ENCODE peak calls at places on chromosomes 2 and 18, in nine cellular contexts. U is H9; A is EH; C is activated effector memory CD4-positive, alpha-beta T cell treated with Interleukin-2 at 50 U/mL for 16 hours; Q is RPMI7951; Y is GM12864; M is HS-27A; G is activated T-helper 9 cell treated with anti-CD3 and anti-CD28 coated beads, Interleukin-2, amount 50 U/mL, for 16 hours; F is endothelial cell. R is an unnamed sample.

GRCh38 chr2:18404708-18405107 is 155.7 kb downstream of the RDH14 start:
- DNase-seq in Q (peak; percentile 27), A (no peak), F (no peak), M (no peak), U (no peak), G (no peak), Y (no peak), C (no peak), R (no peak)

GRCh38 chr18:42164556-42164955 is 209.5 kb downstream of the PIK3C3 start:
- DNase-seq in G (no peak), C (no peak), Q (peak; percentile 17), Y (no peak), A (no peak), M (no peak), F (no peak), U (no peak), R (no peak)

GRCh38 chr18:34772887-34773286 is 62.8 kb downstream of the DTNA start:
- DNase-seq in M (no peak), Q (no peak), Y (no peak), U (no peak), C (no peak), A (peak; percentile 68), G (no peak), F (no peak), R (no peak)

GRCh38 chr2:134926231-134926931 is 7.8 kb downstream of the CCNT2 start:
- DNase-seq in U (no peak), G (no peak), M (no peak), F (no peak), C (no peak), Q (peak; percentile 12), A (peak; percentile 16), Y (no peak), R (no peak)

GRCh38 chr2:181354626-181355025 is 102.6 kb upstream of the ITGA4 start:
- DNase-seq in U (no peak), Y (no peak), M (no peak), C (no peak), G (no peak), Q (peak; percentile 69), F (no peak), A (peak; percentile 78), R (no peak)

GRCh38 chr2:241724259-241724974 is 10.0 kb upstream of the D2HGDH start:
- DNase-seq in C (no peak), F (no peak), Q (no peak), G (no peak), A (no peak), Y (no peak), M (no peak), U (peak; percentile 71), R (no peak)

GRCh38 chr2:52904511-52904910 is 863.1 kb upstream of the CHAC2 start:
- DNase-seq in F (no peak), A (no peak), U (no peak), G (no peak), Q (no peak), Y (no peak), M (no peak), C (no peak), R (peak; percentile 25)

GRCh38 chr18:78069784-78070664 is 820.4 kb downstream of the GALR1 start:
- DNase-seq in U (no peak), Q (peak; percentile 1), Y (no peak), F (no peak), C (no peak), A (no peak), G (no peak), M (no peak), R (no peak)

GRCh38 chr2:191206613-191207471 is 38.4 kb upstream of the MYO1B start:
- DNase-seq in Q (peak; percentile 35), F (no peak), A (no peak), M (no peak), Y (no peak), G (no peak), C (peak; percentile 22), U (no peak), R (no peak)

GRCh38 chr2:135337066-135337465 is 194.0 kb downstream of the ZRANB3 start:
- DNase-seq in U (no peak), F (no peak), C (no peak), G (no peak), Q (peak; percentile 20), M (no peak), A (peak; percentile 9), Y (no peak), R (no peak)

GRCh38 chr2:197868136-197868535 is 63.7 kb downstream of the PLCL1 start:
- DNase-seq in M (no peak), C (no peak), Q (no peak), U (no peak), Y (no peak), A (no peak), F (no peak), G (no peak), R (no peak)

GRCh38 chr2:69652206-69652605 is 8.7 kb upstream of the AAK1 start:
- DNase-seq in F (no peak), G (no peak), U (no peak), A (peak; percentile 96), C (no peak), Y (no peak), Q (peak; percentile 82), M (no peak), R (peak; percentile 95)

GRCh38 chr2:28567076-28567471 is 71.2 kb downstream of the PLB1 start:
- DNase-seq in U (peak; percentile 44), C (no peak), Q (no peak), G (no peak), Y (no peak), F (no peak), M (no peak), A (no peak), R (no peak)

GRCh38 chr2:132478669-132479068 is 62.1 kb downstream of the GPR39 start:
- DNase-seq in F (no peak), Q (no peak), G (no peak), A (no peak), U (no peak), M (no peak), Y (no peak), C (no peak), R (no peak)